ENCODE peak calls at places on chromosome 7, in four cellular contexts. N is mucosa of descending colon, B is prostate gland, K is astrocyte. D is an unnamed sample. For H3K4me1, the result is how much of the 10 kb centered on the place peaks cover.

GRCh38 chr7:111867348-111867931 is 305.1 kb upstream of the IMMP2L start:
- DNase-seq in N (no peak), B (no peak), K (no peak), D (no peak)

GRCh38 chr7:158923928-158924511 is 67.7 kb downstream of the DYNC2I1 start:
- DNase-seq in N (no peak), B (no peak), K (no peak), D (no peak)

GRCh38 chr7:39288303-39288702 is 277.9 kb upstream of the YAE1 start:
- DNase-seq in N (no peak), B (no peak), K (no peak), D (no peak)

GRCh38 chr7:112069879-112070321 is 136.3 kb downstream of the DOCK4 start:
- DNase-seq in N (no peak), B (no peak), K (peak), D (no peak)

GRCh38 chr7:88432321-88432720 is 125.6 kb upstream of the STEAP4 start:
- DNase-seq in N (no peak), B (no peak), K (no peak), D (no peak)

GRCh38 chr7:48904975-48905374 is 19.4 kb upstream of the CDC14C start:
- DNase-seq in N (no peak), B (no peak), K (no peak), D (no peak)

GRCh38 chr7:51228386-51228958 is 88.1 kb downstream of the COBL start:
- DNase-seq in N (no peak), B (peak), K (no peak), D (no peak)

GRCh38 chr7:122136639-122137253 is 7.3 kb downstream of the AASS start:
- DNase-seq in N (no peak), B (no peak), K (no peak), D (no peak)

GRCh38 chr7:22561356-22561755 is 61.4 kb upstream of the STEAP1B start:
- DNase-seq in N (no peak), B (no peak), K (peak), D (peak)

GRCh38 chr7:158424531-158424930 is 163.1 kb downstream of the PTPRN2 start:
- DNase-seq in N (no peak), B (no peak), K (no peak), D (no peak)

GRCh38 chr7:6026011-6026819 is 5.0 kb upstream of the ANKRD61 start:
- DNase-seq in N (peak), B (peak), K (no peak), D (peak)

GRCh38 chr7:128703605-128704004 is 31.5 kb downstream of the GARIN1A start:
- DNase-seq in N (no peak), B (no peak), K (no peak), D (no peak)

GRCh38 chr7:46752881-46753366 is 829.0 kb downstream of the TNS3 start:
- DNase-seq in N (no peak), B (no peak), K (peak), D (no peak)

GRCh38 chr7:13181221-13181620 is 493.8 kb downstream of the ARL4A start:
- DNase-seq in N (no peak), B (no peak), K (peak), D (no peak)

GRCh38 chr7:15891151-15891842 is 204.8 kb upstream of the MEOX2 start:
- DNase-seq in N (no peak), B (no peak), K (peak), D (no peak)

GRCh38 chr7:83267141-83267631 is 104.5 kb upstream of the PCLO start:
- DNase-seq in N (no peak), B (peak), K (peak), D (no peak)

GRCh38 chr7:136513744-136514143 is 354.7 kb upstream of the CHRM2 start:
- DNase-seq in N (no peak), B (no peak), K (no peak), D (no peak)

GRCh38 chr7:66353547-66353946 is 148.4 kb downstream of the TPST1 start:
- DNase-seq in N (no peak), B (no peak), K (no peak), D (no peak)

GRCh38 chr7:10536561-10536960 is 437.1 kb upstream of the PHF14 start:
- DNase-seq in N (no peak), B (no peak), K (no peak), D (no peak)

GRCh38 chr7:107045195-107045960 is 873 bp downstream of the PRKAR2B start:
- DNase-seq in N (peak), B (no peak), K (no peak), D (no peak)

GRCh38 chr7:47474937-47475879 is 106.7 kb downstream of the TNS3 start:
- DNase-seq in N (peak), B (peak), K (peak), D (peak)

GRCh38 chr7:64612452-64612851 is 49.6 kb upstream of the ZNF680 start:
- DNase-seq in N (no peak), B (no peak), K (no peak), D (no peak)

GRCh38 chr7:17646181-17646956 is 293.9 kb downstream of the SNX13 start:
- DNase-seq in N (no peak), B (no peak), K (peak), D (no peak)

GRCh38 chr7:94403546-94403945 is 8.9 kb downstream of the COL1A2 start:
- DNase-seq in N (no peak), B (no peak), K (no peak), D (no peak)

GRCh38 chr7:68245688-68246087 is 1249.1 kb downstream of the TYW1 start:
- DNase-seq in N (no peak), B (no peak), K (peak), D (no peak)

GRCh38 chr7:29359480-29360093 is 165.0 kb downstream of the CHN2 start:
- DNase-seq in N (no peak), B (no peak), K (no peak), D (no peak)

GRCh38 chr7:69434350-69434749 is 163.9 kb upstream of the AUTS2 start:
- DNase-seq in N (no peak), B (no peak), K (peak), D (no peak)

GRCh38 chr7:149790146-149790548 is 16.8 kb upstream of the ZNF467 start:
- DNase-seq in N (peak), B (no peak), K (no peak), D (no peak)

GRCh38 chr7:157519798-157520244 is 183.0 kb downstream of the DNAJB6 start:
- DNase-seq in N (no peak), B (no peak), K (no peak), D (no peak)

GRCh38 chr7:141590666-141591065 is 39.5 kb downstream of the AGK start:
- DNase-seq in N (no peak), B (no peak), K (no peak), D (no peak)

GRCh38 chr7:151706568-151707469 is 170.1 kb downstream of the PRKAG2 start:
- DNase-seq in N (no peak), B (no peak), K (no peak), D (no peak)

GRCh38 chr7:19117870-19118608 is 603 bp upstream of the TWIST1 start:
- DNase-seq in N (no peak), B (no peak), K (no peak), D (peak)

GRCh38 chr7:155580367-155580766 is 34.0 kb upstream of the CNPY1 start:
- DNase-seq in N (no peak), B (no peak), K (no peak), D (no peak)

GRCh38 chr7:29557954-29558353 is 5.7 kb upstream of the PRR15 start:
- DNase-seq in N (no peak), B (no peak), K (no peak), D (no peak)

GRCh38 chr7:154769011-154769410 is 233.9 kb downstream of the PAXIP1 start:
- DNase-seq in N (no peak), B (no peak), K (peak), D (no peak)

GRCh38 chr7:12647364-12648219 is 39.8 kb upstream of the ARL4A start:
- DNase-seq in N (no peak), B (no peak), K (peak), D (peak)

GRCh38 chr7:69757990-69758430 is 159.7 kb downstream of the AUTS2 start:
- DNase-seq in N (no peak), B (no peak), K (peak), D (no peak)

GRCh38 chr7:69664433-69664832 is 66.2 kb downstream of the AUTS2 start:
- DNase-seq in N (no peak), B (no peak), K (no peak), D (no peak)

GRCh38 chr7:118753464-118753863 is 529.0 kb downstream of the ANKRD7 start:
- DNase-seq in N (no peak), B (no peak), K (no peak), D (no peak)

GRCh38 chr7:85630904-85631582 is 444.2 kb upstream of the SEMA3D start:
- DNase-seq in N (no peak), B (no peak), K (no peak), D (no peak)

DNA sequence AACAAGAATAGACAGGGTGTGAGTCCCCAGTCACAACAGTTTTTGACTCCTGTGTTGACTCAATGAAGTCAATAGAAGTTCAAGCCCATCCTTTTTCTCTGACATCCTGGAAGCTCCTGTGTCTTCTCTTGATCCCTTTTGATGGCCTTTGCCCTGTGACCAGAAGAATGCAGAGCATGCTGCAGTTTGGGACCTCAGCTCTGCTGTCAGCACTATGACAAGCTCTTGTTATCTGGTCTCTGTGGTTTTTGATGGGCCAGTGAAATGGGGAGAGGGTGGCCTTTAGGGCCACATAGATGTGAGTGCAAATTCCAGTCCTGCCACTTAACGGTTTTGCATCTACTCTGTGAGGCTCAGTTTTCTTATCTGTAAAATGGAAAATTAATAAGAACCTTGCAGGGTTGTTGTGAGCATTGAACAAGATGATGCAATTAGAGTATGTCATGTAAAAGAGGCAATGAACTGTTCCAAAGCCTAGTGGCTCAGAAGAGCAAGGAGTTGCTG is 102.4 kb upstream of the IKZF1 start:
- DNase-seq in N (no peak), B (no peak), K (no peak), D (no peak)
- H3K4me1 ChIP-seq in N (under half), B (under half), K (under half), D (under half)

DNA sequence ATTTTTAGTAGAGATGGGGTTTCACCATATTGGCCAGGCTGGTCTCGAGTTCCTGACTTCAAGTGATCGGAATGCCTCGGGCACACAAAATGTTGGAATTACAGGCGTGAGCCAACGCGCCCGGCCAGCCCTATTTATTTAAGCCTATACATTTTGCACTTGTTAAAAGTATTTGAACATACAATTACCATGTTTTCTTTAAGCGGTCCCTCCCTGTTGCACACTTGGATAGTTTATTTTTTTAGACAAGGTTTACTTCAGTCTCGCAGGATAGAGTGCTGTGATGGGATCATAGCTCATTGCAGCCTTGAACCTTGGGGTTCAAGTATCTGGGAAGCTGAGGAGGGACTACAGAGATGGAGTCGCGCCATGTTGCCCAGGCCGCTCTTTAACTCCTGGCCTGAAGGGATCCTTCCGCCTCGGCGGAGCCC is 35.7 kb upstream of the SRRM3 start:
- DNase-seq in N (no peak), B (no peak), K (no peak), D (no peak)
- H3K4me3 ChIP-seq in N (no peak), B (peak), K (peak), D (peak)

GRCh38 chr7:1537631-1538412 is 7.3 kb downstream of the MAFK start:
- DNase-seq in N (peak), B (no peak), K (peak), D (peak)

GRCh38 chr7:1540391-1541271 is 10.1 kb downstream of the MAFK start:
- DNase-seq in N (no peak), B (no peak), K (no peak), D (no peak)

GRCh38 chr7:1538544-1539345 is 8.2 kb downstream of the MAFK start:
- DNase-seq in N (no peak), B (no peak), K (no peak), D (no peak)

GRCh38 chr7:1541431-1542162 is 11.1 kb downstream of the MAFK start:
- DNase-seq in N (no peak), B (no peak), K (no peak), D (peak)

GRCh38 chr7:1539346-1540321 is 9.1 kb downstream of the MAFK start:
- DNase-seq in N (no peak), B (no peak), K (peak), D (peak)
- H3K4me1 ChIP-seq in N (under half), B (under half), K (under half), D (under half)

GRCh38 chr7:36591643-36592042 is 132.7 kb downstream of the AOAH start:
- DNase-seq in N (no peak), B (no peak), K (no peak), D (no peak)
- H3K4me3 ChIP-seq in N (no peak), B (no peak), K (no peak), D (no peak)

GRCh38 chr7:142807855-142808460 is 37.2 kb downstream of the PRSS2 start:
- DNase-seq in N (no peak), B (no peak), K (peak), D (no peak)
- H3K4me1 ChIP-seq in N (under half), B (under half), K (half or more), D (under half)

GRCh38 chr7:27245798-27246691 is 3.4 kb downstream of the EVX1 start:
- DNase-seq in N (peak), B (no peak), K (no peak), D (no peak)
- H3K4me3 ChIP-seq in N (no peak), B (no peak), K (no peak), D (no peak)

D was measured in Caco-2.